ENCODE peak calls at places on chromosomes 2 and 18, in nine cellular contexts. E is AG04450; R is left ventricle myocardium inferior; K is neural progenitor cell; S is suprapubic skin; V is CD8-positive, alpha-beta T cell; U is right atrium auricular region; B is right lobe of liver; Y is epithelial cell of esophagus. P is an unnamed sample.

GRCh38 chr2:112582314-112582746 is 2.1 kb upstream of the CHCHD5 start:
- DNase-seq in E (peak), K (peak), Y (peak), V (peak), B (no peak), S (no peak), R (no peak), U (no peak), P (peak)

GRCh38 chr2:239965318-239965717 is 59.8 kb downstream of the NDUFA10 start:
- DNase-seq in S (no peak), E (no peak), R (no peak), U (no peak), V (no peak), B (no peak), K (no peak), Y (no peak), P (no peak)

GRCh38 chr2:77296791-77297190 is 225.4 kb downstream of the LRRTM4 start:
- DNase-seq in Y (no peak), R (no peak), S (no peak), U (no peak), E (no peak), B (no peak), V (no peak), K (peak), P (no peak)

GRCh38 chr18:79693561-79694205 is 14.1 kb downstream of the CTDP1 start:
- DNase-seq in K (peak), E (no peak), S (peak), Y (no peak), V (no peak), R (peak), B (peak), U (no peak), P (no peak)

GRCh38 chr2:216888907-216889622 is 29.2 kb upstream of the TNP1 start:
- DNase-seq in B (no peak), R (no peak), E (no peak), Y (peak), U (no peak), K (no peak), S (no peak), V (no peak), P (no peak)

GRCh38 chr2:9772999-9773904 is 70.0 kb upstream of the TAF1B start:
- DNase-seq in K (no peak), B (no peak), Y (no peak), E (no peak), V (no peak), R (no peak), S (peak), U (no peak), P (no peak)

GRCh38 chr2:29974086-29974485 is 52.7 kb upstream of the ALK start:
- DNase-seq in K (no peak), E (no peak), V (no peak), U (no peak), S (no peak), B (no peak), R (no peak), Y (no peak), P (no peak)

GRCh38 chr2:63124209-63124608 is 73.6 kb downstream of the OTX1 start:
- DNase-seq in R (no peak), E (no peak), Y (peak), S (no peak), B (no peak), V (no peak), U (no peak), K (no peak), P (no peak)

GRCh38 chr2:211860224-211860623 is 678.4 kb downstream of the ERBB4 start:
- DNase-seq in B (no peak), K (no peak), R (no peak), V (no peak), S (no peak), U (no peak), Y (no peak), E (no peak), P (peak)

GRCh38 chr2:141029424-141030078 is 1101.3 kb downstream of the LRP1B start:
- DNase-seq in B (no peak), Y (no peak), R (no peak), K (peak), U (no peak), E (no peak), V (no peak), S (no peak), P (no peak)

GRCh38 chr2:23135481-23136100 is 249.4 kb upstream of the KLHL29 start:
- DNase-seq in U (no peak), S (no peak), R (no peak), V (no peak), K (peak), Y (peak), E (no peak), B (no peak), P (no peak)

GRCh38 chr2:8636691-8637636 is 44.9 kb upstream of the ID2 start:
- DNase-seq in K (peak), B (no peak), S (peak), U (no peak), E (peak), V (no peak), Y (no peak), R (no peak), P (peak)

GRCh38 chr2:40218679-40219078 is 233.2 kb downstream of the SLC8A1 start:
- DNase-seq in E (no peak), R (peak), B (peak), U (no peak), V (no peak), K (no peak), S (no peak), Y (peak), P (peak)

GRCh38 chr2:72915076-72915906 is 2.0 kb upstream of the EMX1 start:
- DNase-seq in S (peak), E (no peak), V (no peak), B (no peak), K (peak), Y (no peak), U (no peak), R (no peak), P (no peak)

GRCh38 chr2:28510184-28510583 is 14.3 kb downstream of the PLB1 start:
- DNase-seq in S (no peak), Y (no peak), U (peak), V (no peak), R (peak), E (no peak), B (no peak), K (no peak), P (no peak)

GRCh38 chr2:43228782-43229659 is 2.6 kb upstream of the ZFP36L2 start:
- DNase-seq in S (no peak), B (no peak), U (no peak), R (no peak), V (no peak), K (no peak), E (no peak), Y (peak), P (peak)

GRCh38 chr2:208594642-208595385 is 188.2 kb downstream of the PTH2R start:
- DNase-seq in B (no peak), E (no peak), R (no peak), V (no peak), Y (no peak), S (no peak), U (no peak), K (peak), P (no peak)

GRCh38 chr2:66490588-66491001 is 55.7 kb downstream of the MEIS1 start:
- DNase-seq in S (no peak), V (no peak), R (no peak), B (no peak), Y (peak), U (no peak), E (no peak), K (no peak), P (peak)

GRCh38 chr2:212646698-212647097 is 108.1 kb upstream of the ERBB4 start:
- DNase-seq in K (no peak), Y (peak), V (no peak), E (peak), R (no peak), B (no peak), U (no peak), S (no peak), P (peak)

GRCh38 chr2:212330263-212330662 is 208.3 kb downstream of the ERBB4 start:
- DNase-seq in Y (peak), R (peak), K (no peak), E (no peak), B (peak), V (no peak), U (no peak), S (no peak), P (no peak)

GRCh38 chr18:58143391-58143790 is 99.4 kb downstream of the NEDD4L start:
- DNase-seq in E (peak), V (no peak), B (no peak), Y (no peak), S (no peak), K (no peak), R (no peak), U (no peak), P (no peak)

GRCh38 chr2:104332733-104333132 is 521.2 kb upstream of the POU3F3 start:
- DNase-seq in U (no peak), R (no peak), E (no peak), V (no peak), B (no peak), K (no peak), Y (peak), S (no peak), P (no peak)

GRCh38 chr18:28511421-28511821 is 334.5 kb upstream of the CDH2 start:
- DNase-seq in R (no peak), V (no peak), S (no peak), B (no peak), K (no peak), Y (peak), E (no peak), U (no peak), P (peak)

GRCh38 chr2:96099861-96100798 is 16.2 kb downstream of the ADRA2B start:
- DNase-seq in U (peak), V (no peak), K (no peak), Y (peak), E (no peak), S (no peak), R (peak), B (no peak), P (no peak)

GRCh38 chr18:50113726-50114125 is 81.2 kb downstream of the MYO5B start:
- DNase-seq in S (no peak), U (no peak), V (no peak), Y (no peak), B (no peak), K (no peak), R (no peak), E (no peak), P (no peak)

GRCh38 chr2:39432701-39433100 is 4.4 kb downstream of the MAP4K3 start:
- DNase-seq in S (no peak), U (no peak), E (no peak), K (no peak), Y (no peak), V (no peak), R (no peak), B (no peak), P (no peak)

GRCh38 chr2:235080108-235080507 is 128.3 kb downstream of the SH3BP4 start:
- DNase-seq in K (no peak), S (no peak), R (no peak), B (no peak), E (no peak), V (no peak), Y (peak), U (no peak), P (no peak)

GRCh38 chr18:25005602-25006375 is 346.2 kb downstream of the ZNF521 start:
- DNase-seq in U (no peak), S (no peak), E (no peak), V (no peak), K (no peak), Y (peak), R (no peak), B (no peak), P (peak)

GRCh38 chr18:50753311-50753710 is 66.5 kb downstream of the MRO start:
- DNase-seq in K (no peak), Y (no peak), R (no peak), V (no peak), U (no peak), B (no peak), E (no peak), S (no peak), P (no peak)

GRCh38 chr2:180356676-180357075 is 349.6 kb upstream of the CWC22 start:
- DNase-seq in B (no peak), Y (no peak), U (no peak), E (no peak), V (no peak), S (no peak), R (no peak), K (no peak), P (no peak)

GRCh38 chr2:180352620-180353019 is 345.5 kb upstream of the CWC22 start:
- DNase-seq in B (no peak), K (no peak), U (no peak), V (no peak), S (no peak), Y (no peak), E (no peak), R (no peak), P (no peak)

GRCh38 chr2:180359522-180360282 is 352.6 kb upstream of the CWC22 start:
- DNase-seq in S (peak), B (no peak), K (no peak), U (no peak), R (no peak), E (no peak), Y (peak), V (no peak), P (no peak)

GRCh38 chr2:180360283-180360618 is 353.2 kb upstream of the CWC22 start:
- DNase-seq in S (no peak), K (no peak), V (no peak), Y (no peak), B (no peak), U (no peak), R (no peak), E (no peak), P (no peak)

GRCh38 chr2:180358458-180358857 is 351.4 kb upstream of the CWC22 start:
- DNase-seq in E (no peak), U (no peak), S (no peak), K (no peak), Y (no peak), V (no peak), R (no peak), B (no peak), P (no peak)
- TF ChIP-seq CTCF in E (no peak), U (no peak), S (no peak), K (no peak), Y (no peak), V (no peak), R (no peak), B (no peak), P (no peak)

GRCh38 chr2:74919827-74920226 is 38.6 kb upstream of the POLE4 start:
- DNase-seq in Y (peak), V (peak), R (peak), U (no peak), E (no peak), K (peak), B (peak), S (no peak), P (peak)
- H3K4me3 ChIP-seq in Y (peak), V (no peak), R (peak), U (peak), E (peak), K (peak), B (no peak), S (peak), P (peak)

GRCh38 chr18:37666986-37667385 is 101.4 kb upstream of the CELF4 start:
- DNase-seq in B (no peak), R (no peak), U (no peak), S (no peak), K (no peak), V (no peak), E (no peak), Y (no peak), P (no peak)
- TF ChIP-seq CTCF in B (no peak), R (no peak), U (no peak), S (no peak), K (no peak), V (no peak), E (no peak), Y (no peak), P (no peak)

DNA sequence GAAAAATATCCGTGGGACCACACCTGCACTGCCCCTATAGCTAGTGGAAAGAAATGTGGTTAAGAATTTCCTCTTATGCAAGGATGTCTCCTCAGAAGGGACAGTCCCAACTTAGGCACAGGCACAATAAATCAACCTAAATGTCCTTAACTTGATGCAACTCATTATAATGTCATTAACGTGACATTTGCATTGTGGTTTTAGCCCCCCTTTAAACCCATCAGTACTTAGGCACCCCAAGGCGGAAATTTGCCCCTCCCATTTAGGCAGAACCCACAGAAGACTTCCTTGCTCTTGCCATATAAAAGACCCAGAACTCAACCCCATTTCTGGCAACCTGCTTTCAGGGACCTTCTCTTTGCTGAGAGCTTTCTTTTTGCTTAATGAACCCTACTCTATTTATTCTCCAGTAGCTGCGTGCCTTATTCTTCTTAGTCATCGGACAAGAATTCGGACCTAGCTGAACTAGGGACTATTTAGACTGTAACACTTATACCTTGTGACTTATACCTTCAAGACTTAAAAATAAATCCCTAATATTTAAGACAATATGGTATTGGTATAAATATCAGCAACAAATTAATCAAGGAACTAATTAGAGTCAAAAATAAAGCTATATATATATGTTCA is 1281.6 kb upstream of the TMEFF2 start:
- DNase-seq in E (no peak), R (no peak), K (peak), U (no peak), B (no peak), S (no peak), V (no peak), Y (no peak), P (no peak)
- H3K4me3 ChIP-seq in E (no peak), R (no peak), K (no peak), U (no peak), B (no peak), S (no peak), V (no peak), Y (no peak), P (no peak)

GRCh38 chr2:210522399-210522798 is 34.0 kb upstream of the CPS1 start:
- DNase-seq in V (no peak), R (no peak), S (no peak), K (no peak), B (no peak), U (no peak), Y (no peak), E (no peak), P (no peak)

GRCh38 chr2:210524533-210524932 is 31.9 kb upstream of the CPS1 start:
- DNase-seq in Y (no peak), S (no peak), U (no peak), V (no peak), K (no peak), E (no peak), B (no peak), R (no peak), P (no peak)

GRCh38 chr2:210527286-210527685 is 29.1 kb upstream of the CPS1 start:
- DNase-seq in V (no peak), S (no peak), Y (no peak), K (no peak), R (no peak), U (no peak), B (no peak), E (no peak), P (no peak)

GRCh38 chr2:210519594-210519993 is 36.8 kb upstream of the CPS1 start:
- DNase-seq in S (no peak), V (no peak), Y (no peak), E (no peak), B (no peak), R (no peak), K (no peak), U (no peak), P (no peak)

DNA sequence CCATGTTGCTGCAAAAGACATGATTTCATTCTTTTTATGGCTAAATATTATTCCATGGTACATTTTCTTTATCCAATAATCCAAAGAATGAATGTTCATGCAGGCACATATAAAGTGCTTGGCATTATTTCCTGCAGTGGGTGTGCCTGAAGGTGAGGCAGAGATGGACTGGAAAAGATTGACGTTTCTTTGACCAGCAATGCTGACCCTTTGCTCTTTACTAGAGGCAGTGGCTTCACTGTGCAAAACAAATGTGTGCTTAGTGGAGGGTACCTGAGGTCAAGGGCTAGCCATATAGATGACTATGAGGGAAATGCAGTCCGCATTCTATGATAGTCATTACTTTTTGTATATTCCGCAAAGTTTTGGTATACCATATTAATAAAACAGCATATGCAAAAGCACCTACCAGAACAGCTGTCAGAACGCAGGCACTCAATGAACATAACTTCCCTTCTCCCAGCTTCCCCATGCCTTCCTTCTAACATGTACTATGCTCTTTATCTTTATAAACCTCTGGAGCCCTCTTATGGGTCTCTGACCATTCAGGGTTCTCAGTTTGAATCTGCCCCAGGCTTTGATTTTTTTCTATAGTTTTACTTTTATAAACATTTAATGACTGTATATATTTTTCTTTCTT is 32.6 kb upstream of the CPS1 start:
- DNase-seq in K (no peak), B (no peak), Y (no peak), R (no peak), S (no peak), U (no peak), E (no peak), V (no peak), P (no peak)
- TF ChIP-seq CTCF in K (no peak), B (no peak), Y (no peak), R (no peak), S (no peak), U (no peak), E (no peak), V (no peak), P (no peak)